ENCODE peak calls at places on chromosome 16, in six cellular contexts. D is A549, L is GM12878, K is IMR-90, T is H1, M is K562. W is an unnamed sample.

GRCh38 chr16:77732241-77732946 is 10.1 kb downstream of the NUDT7 start:
- DNase-seq in D (no peak), K (peak), T (no peak), L (no peak), M (no peak), W (peak)

GRCh38 chr16:84768061-84768797 is 51.6 kb upstream of the CRISPLD2 start:
- DNase-seq in L (no peak), D (no peak), T (no peak), K (no peak), M (no peak), W (no peak)

GRCh38 chr16:51359141-51359960 is 208.3 kb upstream of the SALL1 start:
- DNase-seq in K (peak), D (no peak), T (peak), L (no peak), M (no peak), W (no peak)

GRCh38 chr16:89315791-89316581 is 98.5 kb downstream of the ZNF778 start:
- DNase-seq in M (no peak), T (no peak), L (peak), K (peak), D (no peak), W (peak)

GRCh38 chr16:30009085-30009862 is 1.6 kb downstream of the DOC2A start:
- DNase-seq in T (no peak), M (no peak), K (no peak), L (no peak), D (no peak), W (no peak)

GRCh38 chr16:30985401-30986128 is 558 bp downstream of the HSD3B7 start:
- DNase-seq in K (no peak), L (no peak), D (peak), M (peak), T (peak), W (peak)

GRCh38 chr16:87209808-87210512 is 107.2 kb downstream of the C16orf95 start:
- DNase-seq in K (no peak), M (no peak), T (no peak), L (no peak), D (no peak), W (no peak)

GRCh38 chr16:90035902-90036301 is 16.6 kb upstream of the DBNDD1 start:
- DNase-seq in T (no peak), K (no peak), M (no peak), L (no peak), D (no peak), W (no peak)

GRCh38 chr16:9225527-9226316 is 134.3 kb downstream of the HAPSTR1 start:
- DNase-seq in M (peak), T (no peak), L (no peak), D (no peak), K (no peak), W (peak)

GRCh38 chr16:1458977-1459341 is 14.6 kb upstream of the CCDC154 start:
- DNase-seq in L (no peak), D (no peak), T (peak), M (no peak), K (no peak), W (no peak)

GRCh38 chr16:48524348-48525200 is 85.4 kb downstream of the N4BP1 start:
- DNase-seq in M (no peak), T (no peak), D (no peak), K (no peak), L (no peak), W (peak)

GRCh38 chr16:27853651-27854050 is 209.9 kb downstream of the GSG1L start:
- DNase-seq in L (no peak), M (no peak), D (no peak), K (no peak), T (no peak), W (no peak)

GRCh38 chr16:88915639-88916327 is 49.3 kb upstream of the PABPN1L start:
- DNase-seq in K (no peak), L (no peak), D (no peak), T (no peak), M (no peak), W (no peak)

GRCh38 chr16:89115216-89115949 is 21.7 kb downstream of the ACSF3 start:
- DNase-seq in D (no peak), M (peak), L (peak), K (no peak), T (no peak), W (no peak)

GRCh38 chr16:86608301-86608747 is 30.0 kb downstream of the FOXL1 start:
- DNase-seq in M (no peak), K (peak), T (no peak), L (no peak), D (no peak), W (no peak)

GRCh38 chr16:73956592-73957495 is 339.8 kb upstream of the PSMD7 start:
- DNase-seq in D (peak), T (peak), L (peak), K (peak), M (peak), W (peak)

GRCh38 chr16:89842471-89843408 is 14.5 kb downstream of the SPIRE2 start:
- DNase-seq in L (no peak), D (no peak), K (peak), M (no peak), T (no peak), W (peak)

GRCh38 chr16:58885528-58886170 is 151.5 kb upstream of the GOT2 start:
- DNase-seq in K (no peak), D (no peak), L (no peak), T (no peak), M (no peak), W (no peak)

GRCh38 chr16:80804061-80804450 is 342 bp downstream of the CDYL2 start:
- DNase-seq in K (peak), T (peak), M (peak), L (no peak), D (no peak), W (peak)

GRCh38 chr16:65195998-65196397 is 74.1 kb upstream of the CDH11 start:
- DNase-seq in D (no peak), M (no peak), L (no peak), K (peak), T (no peak), W (no peak)

GRCh38 chr16:87966685-87967185 is 15.5 kb downstream of the BANP start:
- DNase-seq in D (no peak), M (no peak), T (no peak), K (no peak), L (no peak), W (no peak)

GRCh38 chr16:8682551-8683259 is 8.3 kb downstream of the ABAT start:
- DNase-seq in K (no peak), M (no peak), L (no peak), D (no peak), T (no peak), W (no peak)

GRCh38 chr16:49067776-49068175 is 213.9 kb downstream of the CBLN1 start:
- DNase-seq in T (no peak), K (no peak), D (no peak), L (no peak), M (no peak), W (no peak)

GRCh38 chr16:88790312-88791150 is 5.5 kb upstream of the PIEZO1 start:
- DNase-seq in L (no peak), T (peak), K (peak), D (no peak), M (peak), W (no peak)

GRCh38 chr16:89949121-89949742 is 677 bp downstream of the DEF8 start:
- DNase-seq in L (no peak), T (no peak), D (no peak), K (no peak), M (peak), W (no peak)

GRCh38 chr16:68764866-68765265 is 27.8 kb downstream of the CDH1 start:
- DNase-seq in D (no peak), L (no peak), T (no peak), M (no peak), K (no peak), W (no peak)

GRCh38 chr16:27237229-27238015 is 31.1 kb downstream of the NSMCE1 start:
- DNase-seq in L (peak), M (no peak), D (no peak), T (no peak), K (no peak), W (no peak)

GRCh38 chr16:4615389-4616046 is 830 bp upstream of the UBALD1 start:
- DNase-seq in K (no peak), T (no peak), L (no peak), M (no peak), D (no peak), W (no peak)

GRCh38 chr16:27441998-27442397 is 40.0 kb downstream of the IL21R start:
- DNase-seq in L (no peak), M (no peak), K (no peak), D (no peak), T (no peak), W (no peak)

GRCh38 chr16:30758988-30759461 is 2.8 kb downstream of the CFAP119 start:
- DNase-seq in K (no peak), T (no peak), D (no peak), L (no peak), M (no peak), W (no peak)

GRCh38 chr16:81567987-81568748 is 123.6 kb downstream of the CMIP start:
- DNase-seq in T (no peak), L (no peak), M (no peak), D (peak), K (peak), W (peak)

GRCh38 chr16:75494696-75495601 is at the start of gene CHST6:
- DNase-seq in K (no peak), T (peak), M (peak), L (no peak), D (no peak), W (peak)

GRCh38 chr16:57299719-57300386 is 15.4 kb upstream of the PLLP start:
- DNase-seq in K (peak), D (peak), L (peak), T (peak), M (peak), W (peak)
- TF ChIP-seq POLR2A in K (no peak), D (no peak), L (peak), T (no peak), M (no peak), W (peak)

DNA sequence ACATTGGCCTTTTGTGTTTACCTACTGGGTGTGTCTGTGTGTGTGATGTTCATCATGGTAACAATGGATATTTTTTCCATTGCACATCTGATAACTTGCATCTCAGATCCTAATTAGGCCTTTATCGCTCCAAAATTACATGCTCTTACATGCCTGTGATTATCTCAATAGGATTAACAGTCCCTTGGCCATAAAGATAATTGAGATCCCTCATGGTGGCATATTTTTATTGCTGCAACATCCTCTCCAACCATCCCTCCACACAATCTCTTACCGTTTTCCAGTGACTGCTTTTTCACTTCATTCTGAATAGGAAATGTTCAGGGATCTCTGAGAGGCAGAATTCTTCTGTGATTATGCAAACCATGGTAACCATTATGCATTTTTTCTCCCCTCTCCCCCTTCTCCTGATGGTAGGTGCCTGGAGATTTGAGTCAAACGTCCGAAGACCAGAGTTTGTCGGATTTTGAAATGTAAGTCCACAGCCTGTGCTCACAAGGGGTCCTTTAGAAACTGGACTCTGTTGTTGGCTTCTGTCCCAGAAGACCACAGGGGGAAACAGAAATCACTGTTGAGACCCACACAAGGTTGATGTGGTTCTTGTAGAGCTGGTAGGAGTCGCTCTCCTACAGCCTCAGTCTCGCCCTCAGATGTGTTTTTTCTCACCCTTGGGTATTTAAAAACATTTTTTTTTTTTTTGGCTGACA is 405.5 kb downstream of the CPPED1 start:
- DNase-seq in M (no peak), K (peak), L (no peak), D (no peak), T (no peak), W (no peak)
- TF ChIP-seq USF2 in M (no peak), K (no peak), L (no peak), D (no peak), T (no peak), W (no peak)

GRCh38 chr16:67247698-67248400 is 568 bp upstream of the FHOD1 start:
- DNase-seq in K (no peak), T (peak), L (no peak), D (no peak), M (no peak), W (no peak)
- TF ChIP-seq POLR2A in K (no peak), T (no peak), L (no peak), D (no peak), M (peak), W (no peak)

GRCh38 chr16:24178496-24178895 is 77.6 kb upstream of the CACNG3 start:
- DNase-seq in D (no peak), K (no peak), L (no peak), M (peak), T (peak), W (no peak)
- TF ChIP-seq USF2 in D (no peak), K (no peak), L (no peak), M (no peak), T (no peak), W (no peak)

DNA sequence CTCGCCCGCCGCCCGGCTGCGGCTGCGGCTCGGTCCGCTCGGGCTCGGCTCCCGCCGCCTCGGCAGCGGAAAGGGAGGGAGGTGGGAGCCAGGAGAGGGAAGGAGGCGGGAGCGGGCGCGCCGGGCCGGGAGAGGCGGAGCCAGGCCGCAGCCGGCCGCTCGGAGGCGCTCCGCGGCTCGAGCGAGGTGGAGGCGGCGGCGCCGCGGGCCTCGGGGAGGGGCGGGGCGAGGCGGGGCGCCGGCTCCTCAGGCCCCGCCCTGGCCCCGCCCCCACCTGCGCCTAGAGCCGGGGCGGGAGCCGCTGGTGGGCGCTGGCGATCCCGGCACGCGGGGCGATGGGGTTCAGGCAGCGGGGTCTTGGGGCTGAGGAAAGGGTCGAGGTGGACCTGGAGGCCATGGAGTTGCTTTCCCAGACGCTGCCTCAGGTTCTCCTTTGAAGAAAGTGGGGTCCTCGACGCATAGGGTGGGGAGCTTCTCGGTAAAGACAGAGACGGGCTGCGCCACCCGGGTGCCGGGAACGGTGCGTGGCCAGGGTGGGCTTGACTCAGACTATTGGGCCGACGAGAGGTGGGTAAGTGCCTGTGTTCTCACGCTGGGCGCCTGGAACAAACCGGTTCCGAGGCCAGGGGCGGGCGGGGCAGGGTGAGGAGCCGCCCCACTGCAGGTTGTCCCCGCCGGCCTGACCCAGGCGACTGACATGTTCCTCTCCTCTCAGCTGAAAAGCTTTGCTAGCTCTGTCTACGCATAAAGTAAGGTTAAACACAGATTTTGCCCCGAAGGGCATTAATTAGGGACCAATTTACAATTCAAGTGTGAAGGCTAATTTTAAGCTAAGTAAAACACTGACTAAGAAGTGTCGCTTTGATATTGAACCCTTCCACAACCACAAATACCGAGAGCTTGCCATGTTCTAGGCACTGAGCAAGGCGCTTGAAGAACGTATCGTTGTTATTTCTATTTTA is at the start of gene CMTM4:
- DNase-seq in D (peak), M (peak), K (peak), T (peak), L (no peak), W (peak)
- TF ChIP-seq POLR2A in D (peak), M (peak), K (no peak), T (peak), L (no peak), W (no peak)

GRCh38 chr16:72928089-72928981 is 119.6 kb downstream of the ZFHX3 start:
- DNase-seq in L (no peak), D (no peak), M (no peak), T (no peak), K (no peak), W (no peak)

GRCh38 chr16:72924918-72925630 is 122.9 kb downstream of the ZFHX3 start:
- DNase-seq in L (no peak), T (no peak), K (no peak), M (no peak), D (no peak), W (peak)

GRCh38 chr16:72925631-72925979 is 122.3 kb downstream of the ZFHX3 start:
- DNase-seq in D (no peak), M (no peak), K (no peak), L (no peak), T (no peak), W (no peak)

GRCh38 chr16:72926671-72927070 is 121.3 kb downstream of the ZFHX3 start:
- DNase-seq in M (no peak), T (no peak), D (no peak), K (no peak), L (no peak), W (no peak)

DNA sequence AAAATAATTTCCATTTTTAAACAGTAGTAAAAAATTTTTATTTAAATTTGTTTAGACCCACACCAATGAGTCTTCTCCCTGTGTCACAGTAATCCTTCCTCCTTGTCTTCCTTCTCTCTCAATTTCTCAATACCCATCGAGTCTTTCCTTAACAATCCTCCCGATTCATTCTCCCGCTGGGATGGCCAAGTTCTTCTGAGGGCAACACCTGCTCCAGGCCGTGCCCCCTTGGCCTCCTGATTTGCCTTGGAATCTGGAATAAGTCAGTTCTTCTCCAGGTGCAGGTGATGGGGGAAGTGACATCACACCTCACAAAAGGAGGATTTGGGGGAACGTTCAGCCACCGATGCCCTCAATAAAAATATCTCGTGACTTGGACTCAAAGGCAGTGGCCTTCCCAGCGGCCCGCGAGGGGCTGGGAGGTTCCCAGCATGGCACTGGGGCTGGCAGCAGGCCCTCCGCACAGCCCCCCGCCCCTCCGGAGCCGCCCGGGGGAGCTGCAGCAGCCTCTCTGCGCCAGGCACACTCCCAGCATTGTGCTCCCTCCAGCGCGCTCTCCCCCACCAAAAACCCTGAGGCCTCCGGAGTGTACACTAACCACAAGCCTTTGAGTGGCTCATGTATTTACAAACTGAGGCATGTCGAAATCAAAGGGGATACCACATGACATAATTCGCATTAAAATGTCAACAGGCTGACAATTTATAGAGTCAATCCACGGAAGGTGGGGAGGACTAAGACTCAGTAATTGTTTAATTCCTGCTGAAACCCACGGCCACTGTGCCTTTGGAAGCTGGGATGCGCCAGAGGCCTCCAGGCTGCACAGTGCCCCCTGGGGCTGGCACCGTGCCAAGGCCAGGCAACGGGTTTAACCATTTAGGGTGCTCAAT is 120.5 kb downstream of the ZFHX3 start:
- DNase-seq in T (no peak), L (no peak), M (no peak), K (peak), D (peak), W (peak)
- TF ChIP-seq USF2 in T (no peak), L (no peak), M (no peak), K (peak), D (no peak), W (no peak)

DNA sequence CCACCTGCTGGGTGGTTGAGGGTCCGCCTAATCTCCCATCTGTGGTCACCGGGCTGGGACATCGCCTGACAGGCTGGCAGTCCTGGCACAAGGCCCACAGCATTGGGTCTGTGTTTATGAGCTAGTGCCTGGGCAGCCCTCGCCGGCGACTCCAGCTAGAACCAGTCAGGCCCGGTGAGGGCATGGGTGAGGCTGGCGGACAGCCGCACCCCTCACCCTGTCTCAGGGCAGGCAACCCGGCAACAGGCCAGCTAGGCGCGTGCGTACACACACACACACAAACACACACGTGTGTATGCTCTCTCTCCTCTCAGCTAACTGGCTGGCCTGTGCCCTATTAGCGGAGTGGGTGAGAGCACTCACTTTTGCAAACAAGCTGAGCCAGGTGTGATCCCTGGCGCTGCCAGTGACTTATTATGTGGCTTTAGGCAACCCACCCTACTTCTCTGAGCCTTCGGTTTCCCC is 10.4 kb downstream of the HSD11B2 start:
- DNase-seq in D (no peak), M (no peak), K (no peak), L (no peak), T (no peak), W (no peak)
- TF ChIP-seq POLR2A in D (no peak), M (no peak), K (no peak), L (no peak), T (no peak), W (no peak)